ENCODE peak calls at places on chromosomes 4 and X, in ten cellular contexts. L is testis, M is stomach, A is esophagus squamous epithelium, Z is prostate gland, V is suprapubic skin, T is Peyer's patch, N is A549, I is sigmoid colon, X is ovary. B is an unnamed sample.

GRCh38 chrX:49058794-49059193 is at the start of gene CCDC120:
- DNase-seq in L (no peak), M (peak; percentile 60), A (no peak), Z (peak; percentile 45), V (no peak), T (no peak), N (no peak), I (no peak), X (no peak), B (no peak)

GRCh38 chr4:2785613-2786012 is 7.3 kb upstream of the SH3BP2 start:
- DNase-seq in L (no peak), M (peak; percentile 37), A (no peak), Z (no peak), V (peak; percentile 40), T (no peak), N (no peak), I (peak; percentile 50), X (no peak), B (peak; percentile 37)

GRCh38 chrX:68432648-68433047 is 647 bp downstream of the OPHN1 start:
- DNase-seq in L (no peak), M (no peak), A (no peak), Z (no peak), V (no peak), T (no peak), N (no peak), I (no peak), X (no peak), B (no peak)

GRCh38 chrX:13377537-13377936 is 57.7 kb upstream of the ATXN3L start:
- DNase-seq in L (no peak), M (no peak), A (no peak), Z (no peak), V (no peak), T (no peak), N (no peak), I (no peak), X (peak; percentile 35), B (peak; percentile 46)

GRCh38 chrX:74804574-74804973 is 120.7 kb downstream of the NEXMIF start:
- DNase-seq in L (no peak), M (no peak), A (no peak), Z (no peak), V (no peak), T (no peak), N (no peak), I (no peak), X (no peak), B (no peak)

GRCh38 chr4:30536231-30536630 is 183.9 kb upstream of the PCDH7 start:
- DNase-seq in L (no peak), M (no peak), A (no peak), Z (no peak), V (no peak), T (no peak), N (no peak), I (no peak), X (no peak), B (no peak)

GRCh38 chr4:94621491-94622080 is 136.2 kb upstream of the BMPR1B start:
- DNase-seq in L (peak; percentile 28), M (no peak), A (no peak), Z (peak; percentile 34), V (no peak), T (no peak), N (peak; percentile 21), I (no peak), X (peak; percentile 25), B (no peak)

GRCh38 chr4:169906104-169906503 is 120.1 kb downstream of the MFAP3L start:
- DNase-seq in L (peak; percentile 60), M (no peak), A (no peak), Z (no peak), V (no peak), T (no peak), N (no peak), I (no peak), X (no peak), B (no peak)

GRCh38 chr4:150501983-150502382 is 80.0 kb upstream of the MAB21L2 start:
- DNase-seq in L (no peak), M (no peak), A (no peak), Z (no peak), V (no peak), T (no peak), N (no peak), I (no peak), X (no peak), B (no peak)

GRCh38 chrX:16778545-16778944 is 7.7 kb upstream of the TXLNG start:
- DNase-seq in L (no peak), M (no peak), A (no peak), Z (no peak), V (no peak), T (no peak), N (no peak), I (no peak), X (no peak), B (no peak)

GRCh38 chrX:155747520-155747919 is 133.6 kb upstream of the VAMP7 start:
- DNase-seq in L (no peak), M (peak; percentile 80), A (no peak), Z (no peak), V (no peak), T (no peak), N (no peak), I (no peak), X (no peak), B (no peak)

GRCh38 chr4:150145090-150145949 is 67.1 kb downstream of the DCLK2 start:
- DNase-seq in L (no peak), M (no peak), A (no peak), Z (no peak), V (no peak), T (no peak), N (no peak), I (no peak), X (no peak), B (no peak)

GRCh38 chr4:152956650-152957436 is 20.7 kb downstream of the FHDC1 start:
- DNase-seq in L (no peak), M (peak; percentile 46), A (no peak), Z (no peak), V (no peak), T (no peak), N (no peak), I (no peak), X (no peak), B (no peak)
- TF ChIP-seq POLR2A in L (no peak), M (no peak), A (no peak), Z (no peak), V (no peak), T (peak; percentile 36), N (no peak), I (no peak), X (no peak), B (no peak)

GRCh38 chr4:151768835-151769234 is 8.0 kb upstream of the GATB start:
- DNase-seq in L (peak; percentile 88), M (no peak), A (no peak), Z (no peak), V (no peak), T (no peak), N (no peak), I (no peak), X (no peak), B (no peak)

GRCh38 chr4:151771664-151772063 is 10.9 kb upstream of the GATB start:
- DNase-seq in L (no peak), M (no peak), A (no peak), Z (no peak), V (no peak), T (no peak), N (no peak), I (no peak), X (no peak), B (no peak)

GRCh38 chr4:151774324-151774723 is 13.5 kb upstream of the GATB start:
- DNase-seq in L (no peak), M (no peak), A (no peak), Z (no peak), V (no peak), T (no peak), N (no peak), I (no peak), X (no peak), B (no peak)

GRCh38 chr4:151770154-151770553 is 9.3 kb upstream of the GATB start:
- DNase-seq in L (no peak), M (no peak), A (no peak), Z (no peak), V (no peak), T (no peak), N (no peak), I (no peak), X (no peak), B (no peak)

DNA sequence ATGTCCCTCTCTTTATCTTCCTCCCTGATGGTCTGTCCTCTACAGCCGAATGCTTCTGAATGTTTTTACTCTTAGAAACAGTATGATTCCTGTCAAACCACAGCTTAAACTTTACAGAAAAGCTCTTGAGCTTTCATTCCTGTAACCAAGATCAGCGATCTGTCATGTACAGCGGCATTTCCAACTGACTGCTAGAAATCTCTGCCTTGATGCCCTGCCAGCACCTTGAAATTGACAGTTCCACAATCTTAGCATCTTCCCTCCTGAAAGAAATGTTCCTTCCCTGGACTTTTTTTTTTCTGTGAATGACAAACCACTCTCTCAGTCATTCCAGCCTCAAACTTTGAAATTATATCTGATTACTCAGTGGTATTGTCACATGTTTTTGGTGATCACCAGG is 11.5 kb upstream of the GATB start:
- DNase-seq in L (no peak), M (no peak), A (no peak), Z (no peak), V (no peak), T (no peak), N (no peak), I (no peak), X (no peak), B (no peak)
- H3K4me3 ChIP-seq in L (no peak overlapping the region), M (no peak overlapping the region), A (no peak overlapping the region), Z (no peak overlapping the region), V (no peak overlapping the region), T (no peak overlapping the region), N (no peak overlapping the region), I (no peak overlapping the region), X (no peak overlapping the region), B (no peak overlapping the region)

DNA sequence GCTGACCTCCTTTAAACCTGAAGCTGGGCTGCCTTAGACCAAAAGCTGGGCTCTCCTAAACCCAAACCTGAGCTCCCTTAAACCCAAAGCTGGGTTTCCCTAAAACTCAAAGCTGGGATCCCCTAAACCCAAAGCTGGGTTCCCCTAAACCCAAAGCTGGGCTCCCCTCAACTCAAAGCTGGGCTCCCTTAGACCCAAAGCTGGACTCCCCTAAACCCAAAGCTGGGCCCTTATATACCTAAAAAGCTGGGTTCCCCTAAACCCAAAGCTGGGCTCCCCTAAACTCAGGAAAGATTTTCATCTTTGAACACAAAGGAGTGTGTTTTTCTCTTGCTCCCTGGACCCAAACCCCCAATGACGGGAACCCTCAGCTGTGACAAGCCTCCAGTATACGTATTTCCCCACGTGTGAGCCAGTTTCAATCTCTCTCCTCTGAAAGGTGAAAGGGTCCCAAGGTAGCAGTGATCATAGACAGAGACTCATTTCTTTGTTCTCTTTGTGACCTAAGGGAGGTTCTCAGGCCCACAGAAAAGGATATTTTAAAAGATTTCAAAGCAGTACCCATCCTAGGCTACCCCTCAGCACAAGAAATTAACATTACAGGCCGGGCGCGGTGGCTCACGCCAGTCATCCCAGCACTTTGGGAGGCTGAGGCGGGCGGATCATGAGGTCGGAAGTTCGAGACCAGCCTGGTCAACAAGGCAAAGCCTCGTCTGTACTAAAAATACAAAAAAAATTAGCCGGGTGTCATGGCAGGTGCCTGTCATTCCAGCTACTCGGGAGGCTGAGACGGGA is 31.3 kb upstream of the ASMTL start:
- DNase-seq in L (no peak), M (no peak), A (no peak), Z (no peak), V (peak; percentile 35), T (peak; percentile 16), N (no peak), I (peak; percentile 17), X (no peak), B (no peak)
- TF ChIP-seq POLR2A in L (no peak), M (no peak), A (no peak), Z (no peak), V (no peak), T (no peak), N (no peak), I (no peak), X (no peak), B (no peak)

GRCh38 chr4:153347117-153347516 is 2.6 kb downstream of the MND1 start:
- DNase-seq in L (no peak), M (no peak), A (no peak), Z (no peak), V (no peak), T (no peak), N (no peak), I (no peak), X (no peak), B (no peak)
- H3K4me3 ChIP-seq in L (no peak overlapping the region), M (no peak overlapping the region), A (no peak overlapping the region), Z (no peak overlapping the region), V (no peak overlapping the region), T (no peak overlapping the region), N (no peak overlapping the region), I (no peak overlapping the region), X (no peak overlapping the region), B (no peak overlapping the region)

B was measured in heart left ventricle.